ENCODE peak calls at places on chromosomes 16 and 17, in seven cellular contexts. Z is mucosa of descending colon, D is heart left ventricle, B is A549, S is stomach, E is tibial artery, Y is cardiac muscle cell. T is an unnamed sample.
A peak's percentile ranks its signal among the peaks of the same experiment; 100 is the strongest.

GRCh38 chr17:83203073-83203471 is 123.7 kb downstream of the METRNL start:
- DNase-seq in B (no peak), Y (peak; percentile 93), Z (peak; percentile 30), E (peak; percentile 92), D (peak; percentile 79), S (peak; percentile 37), T (peak; percentile 96)

GRCh38 chr16:28172331-28172730 is 39.4 kb downstream of the XPO6 start:
- DNase-seq in Y (no peak), Z (no peak), E (no peak), B (no peak), S (no peak), D (no peak), T (no peak)

GRCh38 chr16:76956394-76956793 is 234.6 kb upstream of the MON1B start:
- DNase-seq in Y (peak; percentile 47), B (no peak), Z (no peak), E (no peak), S (no peak), D (no peak), T (no peak)

GRCh38 chr17:42667088-42667951 is 8.2 kb downstream of the TUBG2 start:
- DNase-seq in Y (peak; percentile 80), Z (peak; percentile 57), E (peak; percentile 87), B (peak; percentile 99), D (no peak), S (peak; percentile 60), T (no peak)

GRCh38 chr17:58156839-58157803 is 8.9 kb downstream of the OR4D1 start:
- DNase-seq in D (peak; percentile 75), Y (peak; percentile 9), S (no peak), E (no peak), B (peak; percentile 56), Z (peak; percentile 46), T (no peak)

GRCh38 chr16:88810166-88810867 is 1.4 kb downstream of the APRT start:
- DNase-seq in E (peak; percentile 68), S (no peak), B (no peak), Y (no peak), D (no peak), Z (peak; percentile 43), T (no peak)

GRCh38 chr16:27740496-27741201 is 190.7 kb downstream of the KATNIP start:
- DNase-seq in E (no peak), Y (no peak), B (no peak), Z (no peak), S (no peak), D (no peak), T (no peak)

GRCh38 chr17:19238167-19238505 is 970 bp downstream of the EPN2 start:
- DNase-seq in D (peak; percentile 69), E (peak; percentile 76), B (peak; percentile 58), Z (peak; percentile 72), S (peak; percentile 55), Y (no peak), T (no peak)

GRCh38 chr17:32426894-32427293 is 17.4 kb upstream of the PSMD11 start:
- DNase-seq in Y (no peak), B (no peak), E (no peak), S (no peak), D (no peak), Z (no peak), T (no peak)

GRCh38 chr16:88323546-88324330 is 59.0 kb upstream of the ZNF469 start:
- DNase-seq in Z (no peak), E (no peak), D (peak; percentile 48), Y (no peak), B (no peak), S (no peak), T (no peak)

GRCh38 chr17:7250655-7251329 is 742 bp downstream of the CTDNEP1 start:
- DNase-seq in Z (peak; percentile 66), B (no peak), D (no peak), E (no peak), Y (no peak), S (no peak), T (no peak)

GRCh38 chr17:80832266-80832676 is 159.4 kb upstream of the CHMP6 start:
- DNase-seq in E (peak; percentile 78), D (peak; percentile 37), Z (no peak), Y (peak; percentile 75), B (peak; percentile 55), S (no peak), T (no peak)

GRCh38 chr16:10485698-10486382 is 94.6 kb downstream of the EMP2 start:
- DNase-seq in Y (no peak), B (no peak), S (no peak), D (no peak), Z (no peak), E (no peak), T (no peak)

GRCh38 chr16:75019007-75019406 is 20.2 kb downstream of the ZNRF1 start:
- DNase-seq in E (no peak), S (no peak), B (no peak), Y (no peak), D (no peak), Z (no peak), T (no peak)

GRCh38 chr16:75014318-75014717 is 15.5 kb downstream of the ZNRF1 start:
- DNase-seq in E (no peak), B (no peak), S (no peak), D (no peak), Y (no peak), Z (no peak), T (no peak)

GRCh38 chr16:75021410-75021809 is 22.6 kb downstream of the ZNRF1 start:
- DNase-seq in B (no peak), D (no peak), Z (no peak), Y (no peak), E (no peak), S (no peak), T (no peak)

GRCh38 chr16:75019586-75019985 is 20.8 kb downstream of the ZNRF1 start:
- DNase-seq in S (no peak), D (no peak), B (no peak), Y (no peak), Z (no peak), E (no peak), T (no peak)

DNA sequence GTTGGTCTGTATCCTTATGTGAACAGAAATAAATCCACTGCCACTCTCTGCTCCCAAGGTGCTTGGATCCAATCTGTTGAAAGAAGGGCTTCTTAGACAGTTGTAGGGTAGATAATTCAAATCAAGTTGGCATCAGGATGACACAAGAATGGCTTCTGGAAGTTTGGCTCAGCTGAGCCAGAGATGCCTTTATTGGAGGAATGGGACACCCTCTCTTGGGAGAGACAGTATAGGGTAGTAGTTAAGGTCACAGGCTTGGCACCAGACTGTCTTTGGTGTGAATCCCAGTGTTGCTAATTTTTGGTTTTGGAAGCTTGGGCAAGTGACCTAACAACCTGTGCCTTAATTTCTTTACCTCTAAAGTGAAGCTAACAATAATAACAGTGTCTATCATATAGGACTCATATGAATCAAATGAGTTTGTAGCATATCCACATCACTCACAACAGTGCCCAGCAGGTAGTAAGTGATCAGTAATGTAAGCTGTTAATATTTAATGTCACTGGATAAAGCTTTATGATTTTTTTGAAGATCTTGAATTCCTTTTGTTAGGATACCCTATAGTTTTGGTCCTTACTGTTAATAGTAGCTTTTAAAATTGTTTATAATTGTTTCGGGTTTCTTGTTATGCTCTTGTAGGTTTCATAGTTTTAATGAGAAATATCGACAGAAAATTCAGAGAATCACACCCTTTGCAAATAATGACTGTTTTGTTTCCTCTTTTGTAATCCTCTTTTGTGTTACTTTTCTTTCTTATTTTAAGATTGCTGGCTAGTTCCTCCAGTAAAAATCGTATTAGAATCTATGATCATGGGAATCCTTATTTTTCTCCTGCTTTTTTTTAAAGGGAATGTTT is 19.1 kb downstream of the ZNRF1 start:
- DNase-seq in D (no peak), Y (no peak), B (no peak), E (no peak), S (no peak), Z (no peak), T (no peak)
- H3K4me3 ChIP-seq in D (no peak overlapping the region), Y (no peak overlapping the region), B (no peak overlapping the region), E (no peak overlapping the region), S (no peak overlapping the region), Z (no peak overlapping the region), T (no peak overlapping the region)

GRCh38 chr16:41439-42068 is 11.9 kb downstream of the POLR3K start:
- DNase-seq in B (no peak), E (no peak), S (no peak), Y (no peak), D (peak; percentile 53), Z (no peak), T (no peak)
- H3K4me3 ChIP-seq in B (no peak overlapping the region), E (no peak overlapping the region), S (no peak overlapping the region), Y (no peak overlapping the region), D (peak overlapping the region; percentile 40), Z (no peak overlapping the region), T (no peak overlapping the region)

DNA sequence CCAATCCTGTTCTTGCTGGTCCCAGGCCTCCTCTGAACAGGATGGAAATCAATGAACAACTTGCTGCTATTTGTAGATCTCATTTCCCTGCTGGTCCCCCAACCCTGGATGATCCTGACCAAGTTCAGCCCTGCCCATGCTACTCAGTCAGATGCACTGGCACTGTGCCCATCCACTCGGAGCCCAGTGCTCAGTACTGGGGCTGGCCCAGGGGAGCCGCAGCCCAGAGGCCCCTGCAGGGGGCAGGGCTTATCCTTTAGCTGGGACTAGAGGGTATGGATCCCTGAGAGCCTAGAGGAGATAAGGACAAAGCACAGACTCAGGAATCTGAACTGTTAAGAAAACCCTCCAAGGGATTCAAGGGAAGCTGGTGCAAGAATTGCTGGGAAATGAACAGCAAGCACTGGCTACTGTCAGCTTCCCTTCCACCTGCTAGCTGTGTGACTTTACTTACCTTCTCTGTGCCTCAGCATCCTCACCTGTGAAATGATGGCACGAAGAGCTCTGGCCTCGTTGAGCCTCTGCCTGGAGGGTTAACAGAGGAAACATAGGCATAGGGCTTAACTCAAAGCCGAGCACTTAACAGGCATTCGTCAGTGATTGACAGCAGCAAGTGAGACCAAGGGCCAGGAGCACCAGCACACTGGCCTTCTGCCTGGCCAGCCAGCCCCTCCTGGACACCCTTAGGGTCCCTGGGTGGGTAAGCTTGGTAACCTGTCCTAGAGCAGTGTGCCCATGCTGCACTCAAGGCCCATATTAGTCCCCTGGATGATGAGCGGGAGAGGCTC is 29.8 kb upstream of the C1QL1 start:
- DNase-seq in D (no peak), Z (no peak), S (no peak), B (no peak), E (no peak), Y (peak; percentile 74), T (no peak)
- H3K4me3 ChIP-seq in D (no peak overlapping the region), Z (no peak overlapping the region), S (no peak overlapping the region), B (no peak overlapping the region), E (no peak overlapping the region), Y (no peak overlapping the region), T (no peak overlapping the region)

DNA sequence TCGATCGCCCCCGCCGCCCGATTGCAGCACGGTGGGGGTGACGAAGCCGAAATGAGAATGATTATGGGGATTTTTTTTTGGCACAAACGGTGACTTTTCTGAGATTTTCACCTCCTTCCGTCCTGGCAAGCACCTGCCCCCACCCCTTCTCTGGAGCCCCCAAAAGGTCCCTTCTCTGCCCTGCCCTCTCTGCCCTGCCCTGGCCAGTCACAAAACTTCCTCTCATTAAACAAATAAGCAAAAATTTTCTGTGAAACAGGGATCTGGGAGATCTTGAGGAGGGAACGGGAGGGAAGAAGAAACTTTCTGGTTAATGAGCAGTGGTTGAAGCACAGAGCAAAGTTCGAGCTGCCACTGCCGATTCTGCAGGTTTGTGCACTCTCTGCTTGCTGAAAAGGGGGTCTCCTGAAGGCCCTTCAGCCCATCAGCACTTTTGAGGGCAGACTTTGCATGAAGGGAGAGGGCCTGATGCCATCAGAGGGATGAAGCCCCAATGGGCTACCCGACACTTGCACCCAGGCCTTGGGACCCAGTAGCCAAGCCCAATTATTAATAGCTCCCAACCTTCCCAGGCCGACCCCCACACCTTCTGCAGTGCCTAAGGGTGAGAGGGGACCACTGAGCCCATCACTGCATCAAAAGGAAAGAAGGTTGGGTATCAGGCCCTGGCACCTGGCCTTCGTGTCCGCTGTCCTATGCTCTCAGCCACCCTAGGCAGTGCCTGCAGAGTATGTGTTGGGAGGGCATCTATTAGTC is 1.0 kb upstream of the HOXB8 start:
- DNase-seq in B (no peak), Z (peak; percentile 58), S (no peak), D (no peak), E (no peak), Y (no peak), T (no peak)
- H3K4me3 ChIP-seq in B (no peak overlapping the region), Z (no peak overlapping the region), S (no peak overlapping the region), D (no peak overlapping the region), E (no peak overlapping the region), Y (no peak overlapping the region), T (no peak overlapping the region)

T was measured in BJ.